ENCODE peak calls at places on chromosomes 13 and 19, in seven cellular contexts. Q is T-helper 17 cell; D is central memory CD8-positive, alpha-beta T cell; H is GM12878; W is natural killer cell; T is thoracic aorta; J is CD4-positive, alpha-beta T cell. F is an unnamed sample.

GRCh38 chr13:31200636-31200970 is 828 bp downstream of the B3GLCT start:
- ATAC-seq in Q (peak), D (peak), H (peak), W (peak), T (peak), J (peak), F (peak)

GRCh38 chr19:3387645-3388589 is 21.5 kb downstream of the NFIC start:
- ATAC-seq in Q (no peak), D (no peak), H (no peak), W (no peak), T (peak), J (no peak), F (peak)

GRCh38 chr13:46168818-46169217 is 13.2 kb downstream of the LCP1 start:
- ATAC-seq in Q (no peak), D (no peak), H (peak), W (peak), T (no peak), J (no peak), F (no peak)

GRCh38 chr13:30456290-30456689 is 9.4 kb downstream of the HMGB1 start:
- ATAC-seq in Q (no peak), D (no peak), H (no peak), W (no peak), T (no peak), J (no peak), F (no peak)

GRCh38 chr19:2578391-2578826 is 102.5 kb downstream of the GADD45B start:
- ATAC-seq in Q (no peak), D (no peak), H (no peak), W (no peak), T (no peak), J (no peak), F (no peak)

GRCh38 chr13:51644649-51645048 is 60.4 kb downstream of the WDFY2 start:
- ATAC-seq in Q (peak), D (no peak), H (peak), W (peak), T (no peak), J (peak), F (no peak)

GRCh38 chr19:29851769-29852521 is 40.2 kb downstream of the CCNE1 start:
- ATAC-seq in Q (no peak), D (no peak), H (peak), W (no peak), T (no peak), J (no peak), F (no peak)

GRCh38 chr19:34120846-34121639 is 51.3 kb upstream of the LSM14A start:
- ATAC-seq in Q (peak), D (no peak), H (peak), W (peak), T (no peak), J (peak), F (no peak)

GRCh38 chr19:36093146-36093662 is 17.7 kb upstream of the OVOL3 start:
- ATAC-seq in Q (peak), D (no peak), H (peak), W (no peak), T (no peak), J (no peak), F (no peak)

GRCh38 chr13:103272770-103273169 is 206.6 kb upstream of the SLC10A2 start:
- ATAC-seq in Q (no peak), D (no peak), H (peak), W (no peak), T (no peak), J (no peak), F (no peak)

GRCh38 chr19:8046569-8047165 is 5.9 kb upstream of the CCL25 start:
- ATAC-seq in Q (no peak), D (no peak), H (peak), W (no peak), T (no peak), J (no peak), F (no peak)

GRCh38 chr13:50081899-50082425 is 66.7 kb downstream of the KCNRG start:
- ATAC-seq in Q (peak), D (peak), H (peak), W (peak), T (peak), J (peak), F (peak)

GRCh38 chr13:100491164-100491847 is 97.3 kb downstream of the GGACT start:
- ATAC-seq in Q (no peak), D (no peak), H (no peak), W (no peak), T (no peak), J (no peak), F (no peak)

GRCh38 chr19:3146677-3147100 is 10.9 kb downstream of the GNA15 start:
- ATAC-seq in Q (peak), D (peak), H (peak), W (peak), T (no peak), J (peak), F (no peak)

GRCh38 chr13:26968431-26969335 is 202.9 kb downstream of the USP12 start:
- ATAC-seq in Q (no peak), D (no peak), H (no peak), W (no peak), T (no peak), J (no peak), F (no peak)

GRCh38 chr19:9151367-9151766 is 11.2 kb downstream of the ZNF317 start:
- ATAC-seq in Q (no peak), D (peak), H (no peak), W (peak), T (no peak), J (no peak), F (no peak)

GRCh38 chr13:21800847-21801616 is 130.2 kb downstream of the FGF9 start:
- ATAC-seq in Q (no peak), D (no peak), H (no peak), W (no peak), T (no peak), J (no peak), F (no peak)

GRCh38 chr19:48967346-48968178 is 2.5 kb downstream of the FTL start:
- ATAC-seq in Q (no peak), D (no peak), H (no peak), W (no peak), T (no peak), J (no peak), F (no peak)

GRCh38 chr13:93797463-93797862 is 570.9 kb downstream of the GPC6 start:
- ATAC-seq in Q (no peak), D (no peak), H (peak), W (no peak), T (no peak), J (no peak), F (no peak)

GRCh38 chr19:2575734-2576481 is 100.0 kb downstream of the GADD45B start:
- ATAC-seq in Q (no peak), D (no peak), H (no peak), W (no peak), T (peak), J (no peak), F (peak)

GRCh38 chr13:23723463-23723862 is 153.3 kb downstream of the TNFRSF19 start:
- ATAC-seq in Q (no peak), D (no peak), H (no peak), W (no peak), T (no peak), J (no peak), F (no peak)

GRCh38 chr19:5293607-5294089 is 47.0 kb downstream of the PTPRS start:
- ATAC-seq in Q (peak), D (no peak), H (peak), W (no peak), T (no peak), J (peak), F (peak)

GRCh38 chr19:10861118-10861651 is 10.2 kb upstream of the CARM1 start:
- ATAC-seq in Q (peak), D (no peak), H (peak), W (peak), T (no peak), J (peak), F (peak)

GRCh38 chr19:49432141-49433073 is 7.2 kb downstream of the GFY start:
- ATAC-seq in Q (peak), D (no peak), H (peak), W (peak), T (no peak), J (peak), F (peak)

GRCh38 chr19:57682226-57682766 is 519 bp downstream of the ZNF551 start:
- ATAC-seq in Q (no peak), D (no peak), H (no peak), W (no peak), T (no peak), J (no peak), F (no peak)